ENCODE peak calls at places on chromosome 20, in five cellular contexts. M is H9, H is neuronal stem cell, J is H1, V is mesenchymal stem cell. Z is an unnamed sample.
A peak's percentile ranks its signal among the peaks of the same experiment; 100 is the strongest.

GRCh38 chr20:40844285-40844684 is 155.2 kb upstream of the MAFB start:
- DNase-seq in J (no peak), V (no peak), M (no peak), H (no peak), Z (no peak)

GRCh38 chr20:24816907-24817306 is 132.2 kb upstream of the CST7 start:
- DNase-seq in V (no peak), J (no peak), H (no peak), M (no peak), Z (peak; percentile 11)

GRCh38 chr20:17654649-17655285 is 27.3 kb downstream of the RRBP1 start:
- DNase-seq in H (peak; percentile 49), V (peak; percentile 62), J (no peak), M (peak; percentile 65), Z (peak; percentile 42)

GRCh38 chr20:38585404-38586180 is 4.6 kb downstream of the ADIG start:
- DNase-seq in V (no peak), H (no peak), M (no peak), J (no peak), Z (no peak)

GRCh38 chr20:50916934-50917333 is 14.3 kb downstream of the ADNP start:
- DNase-seq in M (no peak), H (no peak), J (no peak), V (no peak), Z (no peak)

GRCh38 chr20:36754656-36755222 is 8.8 kb upstream of the NDRG3 start:
- DNase-seq in H (peak; percentile 41), J (no peak), V (peak; percentile 86), M (peak; percentile 63), Z (peak; percentile 48)

GRCh38 chr20:37922016-37922415 is 19.1 kb downstream of the VSTM2L start:
- DNase-seq in V (no peak), M (no peak), J (no peak), H (no peak), Z (no peak)

GRCh38 chr20:6744805-6745204 is 22.7 kb upstream of the BMP2 start:
- DNase-seq in M (no peak), J (no peak), V (no peak), H (no peak), Z (no peak)

GRCh38 chr20:63702751-63703470 is 4.9 kb downstream of the ARFRP1 start:
- DNase-seq in M (no peak), J (no peak), V (no peak), H (no peak), Z (no peak)

GRCh38 chr20:12970372-12970821 is 38.4 kb upstream of the SPTLC3 start:
- DNase-seq in V (peak; percentile 60), H (peak; percentile 15), J (no peak), M (no peak), Z (peak; percentile 76)

GRCh38 chr20:45779011-45779915 is 12.4 kb downstream of the WFDC3 start:
- DNase-seq in J (no peak), M (no peak), H (no peak), V (peak; percentile 98), Z (peak; percentile 95)

GRCh38 chr20:24963672-24964517 is 14.8 kb downstream of the CST7 start:
- DNase-seq in V (no peak), M (peak; percentile 9), H (no peak), J (no peak), Z (no peak)

GRCh38 chr20:60966031-60966430 is 286.0 kb upstream of the CDH4 start:
- DNase-seq in M (no peak), H (no peak), J (no peak), V (no peak), Z (no peak)

GRCh38 chr20:16672299-16672698 is 57.5 kb upstream of the SNRPB2 start:
- DNase-seq in V (no peak), H (no peak), M (no peak), J (no peak), Z (no peak)

GRCh38 chr20:50680106-50680960 is 11.0 kb downstream of the RIPOR3 start:
- DNase-seq in M (no peak), H (no peak), J (no peak), V (peak; percentile 63), Z (peak; percentile 88)

GRCh38 chr20:32474967-32475819 is 109.9 kb downstream of the NOL4L start:
- DNase-seq in V (peak; percentile 95), J (no peak), M (peak; percentile 66), H (peak; percentile 49), Z (no peak)

GRCh38 chr20:32650545-32650944 is 23.2 kb downstream of the C20orf203 start:
- DNase-seq in M (no peak), V (no peak), J (no peak), H (no peak), Z (no peak)

GRCh38 chr20:45944151-45944964 is 9.9 kb downstream of the PCIF1 start:
- DNase-seq in V (peak; percentile 39), M (no peak), H (no peak), J (no peak), Z (peak; percentile 47)

GRCh38 chr20:39993737-39994136 is 695.3 kb downstream of the MAFB start:
- DNase-seq in V (no peak), M (no peak), H (no peak), J (no peak), Z (no peak)

GRCh38 chr20:50278684-50279531 is 88.3 kb downstream of the CEBPB start:
- DNase-seq in M (no peak), V (peak; percentile 80), J (no peak), H (no peak), Z (peak; percentile 96)

GRCh38 chr20:25510721-25511120 is 74.6 kb downstream of the NINL start:
- DNase-seq in J (no peak), M (no peak), H (no peak), V (no peak), Z (no peak)

GRCh38 chr20:51381557-51381956 is 161.0 kb downstream of the NFATC2 start:
- DNase-seq in V (no peak), J (no peak), H (no peak), M (no peak), Z (no peak)

GRCh38 chr20:35490736-35491181 is 35.4 kb downstream of the CEP250 start:
- DNase-seq in H (no peak), J (no peak), V (no peak), M (no peak), Z (no peak)

GRCh38 chr20:703426-703825 is 27.8 kb upstream of the SCRT2 start:
- DNase-seq in M (no peak), V (no peak), J (no peak), H (no peak), Z (no peak)

GRCh38 chr20:17619351-17620093 is 49.6 kb downstream of the DSTN start:
- DNase-seq in M (peak; percentile 23), V (no peak), H (no peak), J (no peak), Z (peak; percentile 21)

GRCh38 chr20:50794846-50795634 is at the start of gene BCAS4:
- DNase-seq in M (peak; percentile 93), V (peak; percentile 71), H (peak; percentile 86), J (peak; percentile 79), Z (peak; percentile 92)

GRCh38 chr20:10219993-10220750 is 1.5 kb downstream of the SNAP25 start:
- DNase-seq in V (no peak), M (no peak), H (no peak), J (no peak), Z (no peak)

GRCh38 chr20:37898301-37899104 is 4.4 kb upstream of the VSTM2L start:
- DNase-seq in H (no peak), V (no peak), M (no peak), J (no peak), Z (peak; percentile 24)

GRCh38 chr20:63829943-63830820 is 882 bp downstream of the ZBTB46 start:
- DNase-seq in V (peak; percentile 54), J (no peak), M (no peak), H (no peak), Z (peak; percentile 44)

GRCh38 chr20:36399147-36399968 is 93.2 kb downstream of the DLGAP4 start:
- DNase-seq in H (peak; percentile 32), J (peak; percentile 78), M (peak; percentile 95), V (peak; percentile 26), Z (peak; percentile 79)

DNA sequence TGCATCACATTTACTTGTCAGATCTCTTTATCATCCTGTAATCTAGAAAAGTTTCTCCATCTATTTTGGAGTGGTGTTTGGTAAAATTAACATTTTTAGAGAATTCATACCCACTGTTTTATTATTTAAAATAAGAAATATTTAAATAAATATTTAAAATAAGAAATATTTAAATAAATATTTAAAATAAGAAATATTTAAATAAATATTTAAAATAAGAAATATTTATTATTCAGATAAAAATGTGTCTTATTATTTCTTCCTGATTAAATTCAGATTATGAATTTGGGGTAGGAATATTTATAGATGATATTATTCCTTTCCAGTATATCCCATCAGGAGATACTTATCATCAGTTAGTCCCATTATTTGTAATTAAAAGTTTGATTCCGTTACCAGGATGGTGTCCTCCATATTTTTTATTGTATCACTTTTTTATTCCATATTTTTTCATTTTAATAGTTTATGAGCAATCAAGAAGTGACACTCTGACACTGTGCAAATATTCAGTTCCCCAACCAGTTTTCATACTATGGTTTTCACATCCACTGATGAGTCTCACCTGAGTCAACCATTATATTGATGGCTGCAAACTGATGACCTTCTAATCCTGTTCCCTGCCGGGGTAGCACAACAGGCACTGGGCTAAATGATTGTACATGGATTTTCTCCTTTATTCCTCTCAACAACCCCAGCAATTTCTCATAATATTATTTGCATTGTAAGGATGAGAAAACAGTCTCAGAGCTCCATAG is 1023.0 kb downstream of the KIF16B start:
- DNase-seq in V (no peak), H (no peak), M (no peak), J (no peak), Z (no peak)
- H2BK12ac ChIP-seq in V (no peak overlapping the region), H (no peak overlapping the region), M (no peak overlapping the region), J (no peak overlapping the region), Z (no peak overlapping the region)

GRCh38 chr20:47652794-47653193 is 132.5 kb downstream of the SULF2 start:
- DNase-seq in V (no peak), H (no peak), M (no peak), J (no peak), Z (no peak)

GRCh38 chr20:47653892-47654291 is 131.4 kb downstream of the SULF2 start:
- DNase-seq in J (no peak), V (no peak), M (no peak), H (no peak), Z (no peak)

GRCh38 chr20:47655635-47656034 is 129.6 kb downstream of the SULF2 start:
- DNase-seq in M (no peak), J (no peak), V (no peak), H (no peak), Z (no peak)

GRCh38 chr20:47656313-47656712 is 129.0 kb downstream of the SULF2 start:
- DNase-seq in J (no peak), M (no peak), H (no peak), V (no peak), Z (no peak)

DNA sequence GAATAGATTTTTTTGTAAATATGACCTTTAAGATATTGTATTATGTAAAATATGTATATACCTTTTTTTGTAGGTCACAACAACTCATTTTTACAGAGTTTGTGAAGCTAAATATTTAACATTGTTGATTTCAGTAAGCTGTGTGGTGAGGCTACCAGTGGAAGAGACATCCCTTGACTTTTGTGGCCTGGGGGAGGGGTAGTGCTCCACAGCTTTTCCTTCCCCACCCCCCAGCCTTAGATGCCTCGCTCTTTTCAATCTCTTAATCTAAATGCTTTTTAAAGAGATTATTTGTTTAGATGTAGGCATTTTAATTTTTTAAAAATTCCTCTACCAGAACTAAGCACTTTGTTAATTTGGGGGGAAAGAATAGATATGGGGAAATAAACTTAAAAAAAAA is 130.9 kb downstream of the SULF2 start:
- DNase-seq in H (no peak), V (no peak), J (no peak), M (no peak), Z (no peak)
- H2BK12ac ChIP-seq in H (no peak overlapping the region), V (no peak overlapping the region), J (no peak overlapping the region), M (no peak overlapping the region), Z (no peak overlapping the region)

GRCh38 chr20:62011938-62012534 is 53.6 kb downstream of the TAF4 start:
- DNase-seq in J (no peak), V (no peak), H (no peak), M (no peak), Z (no peak)
- H2BK12ac ChIP-seq in J (no peak overlapping the region), V (no peak overlapping the region), H (no peak overlapping the region), M (no peak overlapping the region), Z (no peak overlapping the region)

GRCh38 chr20:44494266-44494665 is 18.6 kb downstream of the TTPAL start:
- DNase-seq in V (no peak), H (no peak), M (no peak), J (no peak), Z (no peak)
- H2BK12ac ChIP-seq in V (no peak overlapping the region), H (no peak overlapping the region), M (no peak overlapping the region), J (no peak overlapping the region), Z (no peak overlapping the region)